ENCODE peak calls at places on chromosomes 4 and X, in eight cellular contexts. D, W, K, H, F, P, G and V are unnamed samples.

GRCh38 chr4:173195132-173195531 is 26.5 kb downstream of the GALNT7 start:
- DNase-seq in K (no peak), G (no peak), W (no peak), H (no peak), P (no peak), D (no peak), F (no peak), V (no peak)

GRCh38 chr4:154908168-154908567 is 127.1 kb downstream of the RBM46 start:
- DNase-seq in W (no peak), F (no peak), K (no peak), G (no peak), H (no peak), D (no peak), P (no peak), V (no peak)

GRCh38 chr4:6534618-6535328 is 40.2 kb upstream of the MAN2B2 start:
- DNase-seq in G (no peak), K (no peak), H (no peak), W (no peak), P (no peak), D (no peak), F (no peak), V (peak)

GRCh38 chr4:140019619-140020367 is 134.2 kb downstream of the MAML3 start:
- DNase-seq in D (no peak), K (no peak), W (no peak), P (no peak), F (no peak), G (no peak), H (no peak), V (no peak)

GRCh38 chr4:153401501-153401900 is 57.0 kb downstream of the MND1 start:
- DNase-seq in K (no peak), D (no peak), F (no peak), G (no peak), W (no peak), P (no peak), H (no peak), V (no peak)

GRCh38 chrX:136892412-136892811 is 11.9 kb upstream of the RBMX start:
- DNase-seq in F (no peak), G (no peak), H (no peak), D (no peak), P (no peak), W (no peak), K (no peak), V (no peak)

GRCh38 chr4:47510506-47511143 is 25.6 kb downstream of the ATP10D start:
- DNase-seq in D (no peak), F (no peak), G (no peak), W (no peak), P (no peak), H (no peak), K (peak), V (no peak)

GRCh38 chr4:13476915-13477314 is 7.2 kb downstream of the RAB28 start:
- DNase-seq in D (no peak), W (no peak), F (peak), P (no peak), G (no peak), K (peak), H (no peak), V (no peak)

GRCh38 chr4:162565730-162566129 is 401.9 kb upstream of the FSTL5 start:
- DNase-seq in D (no peak), H (no peak), P (no peak), F (no peak), W (no peak), G (no peak), K (no peak), V (no peak)

GRCh38 chr4:93897559-93897958 is 69.0 kb downstream of the ATOH1 start:
- DNase-seq in G (no peak), P (peak), H (no peak), K (no peak), W (no peak), D (no peak), F (no peak), V (no peak)

GRCh38 chrX:45788941-45789348 is 588.3 kb upstream of the DIPK2B start:
- DNase-seq in G (no peak), K (peak), D (no peak), F (no peak), H (peak), W (no peak), P (no peak), V (no peak)

GRCh38 chr4:158496030-158496741 is 25.5 kb upstream of the RXFP1 start:
- DNase-seq in W (peak), G (no peak), H (peak), P (peak), F (peak), D (no peak), K (no peak), V (peak)

GRCh38 chrX:94107981-94108380 is 434.0 kb downstream of the FAM133A start:
- DNase-seq in K (no peak), W (no peak), D (no peak), P (no peak), F (no peak), G (no peak), H (no peak), V (no peak)

GRCh38 chr4:9938933-9939332 is 82.4 kb downstream of the SLC2A9 start:
- DNase-seq in G (no peak), P (no peak), K (no peak), W (peak), F (no peak), H (no peak), D (no peak), V (peak)

GRCh38 chr4:15776871-15777648 is 1.1 kb upstream of the CD38 start:
- DNase-seq in D (no peak), P (no peak), F (no peak), W (no peak), H (no peak), G (no peak), K (no peak), V (no peak)

GRCh38 chrX:20382518-20383291 is 116.0 kb upstream of the RPS6KA3 start:
- DNase-seq in D (no peak), H (no peak), G (no peak), W (no peak), K (no peak), P (peak), F (peak), V (no peak)

GRCh38 chrX:34849371-34849770 is 93.2 kb upstream of the FAM47B start:
- DNase-seq in W (no peak), H (no peak), P (no peak), F (no peak), D (no peak), K (peak), G (no peak), V (no peak)

GRCh38 chrX:150731795-150732194 is 38.6 kb downstream of the MTMR1 start:
- DNase-seq in H (peak), F (no peak), D (no peak), P (no peak), K (peak), G (no peak), W (no peak), V (no peak)

GRCh38 chrX:74178536-74178935 is 125.4 kb upstream of the ZCCHC13 start:
- DNase-seq in P (peak), H (no peak), K (no peak), W (no peak), F (no peak), D (no peak), G (no peak), V (peak)

GRCh38 chr4:61442936-61443335 is 242.8 kb downstream of the ADGRL3 start:
- DNase-seq in D (no peak), G (no peak), K (no peak), F (no peak), W (no peak), P (no peak), H (no peak), V (no peak)

GRCh38 chr4:24032371-24032989 is 142.6 kb upstream of the PPARGC1A start:
- DNase-seq in H (no peak), D (no peak), F (peak), G (no peak), P (peak), W (no peak), K (peak), V (no peak)

GRCh38 chrX:151397741-151398070 is 700 bp downstream of the VMA21 start:
- DNase-seq in P (no peak), F (peak), D (no peak), W (no peak), G (no peak), K (no peak), H (no peak), V (peak)

GRCh38 chr4:76213415-76214268 is at the start of gene SCARB2:
- DNase-seq in K (peak), G (peak), D (peak), H (peak), F (peak), P (peak), W (peak), V (peak)

GRCh38 chr4:135824759-135825331 is 1623.3 kb upstream of the PABPC4L start:
- DNase-seq in P (no peak), K (no peak), G (no peak), D (no peak), F (no peak), H (no peak), W (no peak), V (no peak)

GRCh38 chrX:3219667-3220066 is 126.8 kb downstream of the MXRA5 start:
- DNase-seq in P (no peak), H (no peak), D (no peak), K (no peak), W (no peak), F (no peak), G (no peak), V (no peak)

GRCh38 chrX:3550160-3550765 is 163.2 kb downstream of the PRKX start:
- DNase-seq in G (no peak), F (no peak), P (no peak), D (no peak), H (no peak), W (no peak), K (no peak), V (no peak)

GRCh38 chrX:50996930-50997329 is 86.4 kb downstream of the BMP15 start:
- DNase-seq in P (no peak), G (no peak), D (no peak), K (no peak), F (no peak), H (no peak), W (peak), V (peak)

GRCh38 chrX:67555578-67556203 is 11.9 kb downstream of the AR start:
- DNase-seq in W (no peak), P (peak), H (peak), D (no peak), K (peak), F (peak), G (no peak), V (peak)

GRCh38 chr4:74202062-74202586 is 44.2 kb downstream of the MTHFD2L start:
- DNase-seq in W (no peak), P (no peak), F (no peak), K (peak), D (no peak), H (no peak), G (no peak), V (no peak)

GRCh38 chrX:109475174-109475891 is 6.6 kb downstream of the GUCY2F start:
- DNase-seq in P (peak), W (no peak), K (peak), D (no peak), F (peak), H (peak), G (no peak), V (peak)

GRCh38 chr4:158996669-158997074 is 106.2 kb upstream of the RAPGEF2 start:
- DNase-seq in K (peak), F (no peak), D (no peak), P (no peak), W (no peak), G (no peak), H (no peak), V (no peak)

GRCh38 chr4:159455675-159456235 is 352.9 kb downstream of the RAPGEF2 start:
- DNase-seq in G (no peak), W (peak), F (peak), P (peak), K (peak), H (no peak), D (no peak), V (peak)

GRCh38 chr4:184404047-184404446 is 70.3 kb downstream of the IRF2 start:
- DNase-seq in H (no peak), F (no peak), G (no peak), W (no peak), K (no peak), P (no peak), D (no peak), V (no peak)

GRCh38 chrX:56564921-56565861 is 1.8 kb downstream of the UBQLN2 start:
- DNase-seq in H (no peak), F (peak), W (no peak), D (no peak), P (peak), K (peak), G (no peak), V (peak)

GRCh38 chr4:80803337-80803736 is 227.2 kb upstream of the BMP3 start:
- DNase-seq in P (no peak), D (no peak), F (peak), H (no peak), K (no peak), G (no peak), W (no peak), V (no peak)

DNA sequence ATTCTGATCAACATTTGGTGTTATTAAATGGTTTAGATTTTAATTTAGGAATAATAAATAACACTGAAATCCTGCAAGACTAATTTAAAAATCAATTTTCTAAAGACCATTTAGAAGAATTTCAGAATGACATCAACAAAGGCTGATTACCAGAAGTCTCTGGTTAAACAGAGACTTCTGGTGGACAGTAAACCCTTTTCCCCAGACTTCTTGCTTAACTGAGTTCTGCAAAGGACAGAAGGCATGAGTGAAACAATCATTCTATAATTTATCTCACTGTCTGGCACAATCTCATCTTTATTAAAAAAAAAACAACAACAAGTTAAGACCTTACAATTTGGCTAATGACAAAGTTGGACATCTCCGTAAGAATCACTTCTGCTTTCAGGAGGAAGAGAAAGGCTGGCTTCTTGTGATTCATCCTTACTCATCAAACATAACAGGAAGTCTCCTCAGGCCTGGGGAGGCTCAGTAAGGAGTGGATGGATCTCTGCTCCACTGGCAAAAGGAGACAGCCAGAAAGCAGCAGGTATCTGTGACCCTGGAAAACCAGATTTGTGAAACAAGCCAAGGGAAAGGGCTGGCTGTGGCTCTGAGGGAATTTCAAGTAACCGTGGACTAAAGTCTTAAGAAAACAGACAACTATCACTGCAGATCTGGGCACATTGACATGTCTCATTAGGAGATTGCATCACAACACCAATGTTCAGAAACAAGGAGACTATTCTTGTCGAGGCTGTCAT is 908 bp upstream of the TLR6 start:
- DNase-seq in G (no peak), D (no peak), P (no peak), K (peak), F (peak), W (no peak), H (no peak), V (no peak)
- H3K4me3 ChIP-seq in G (no peak), D (no peak), P (no peak), K (peak), F (peak), W (no peak), H (no peak), V (no peak)

DNA sequence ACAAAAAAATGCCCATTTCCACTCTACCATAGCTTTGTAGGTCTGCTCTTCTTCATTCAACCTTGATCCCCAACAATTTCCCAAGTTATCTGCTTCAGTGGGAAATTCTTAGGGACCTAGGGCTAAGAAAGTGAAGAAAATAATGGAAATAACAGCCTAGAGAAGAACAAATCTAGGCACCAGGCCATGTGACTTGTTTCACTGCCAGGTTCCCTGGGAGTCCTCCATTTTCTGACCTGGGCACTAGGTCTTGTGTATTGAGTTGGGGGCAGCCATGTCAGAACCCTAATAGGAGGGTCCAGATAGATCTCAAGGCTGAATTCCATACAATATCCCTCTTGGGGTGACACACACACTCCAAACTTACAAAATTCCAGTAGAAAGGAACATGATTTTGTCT is 194.6 kb upstream of the STK26 start:
- DNase-seq in F (no peak), W (no peak), H (no peak), G (no peak), D (no peak), K (no peak), P (peak), V (no peak)
- H3K4me3 ChIP-seq in F (no peak), W (peak), H (no peak), G (no peak), D (no peak), K (no peak), P (peak), V (peak)

DNA sequence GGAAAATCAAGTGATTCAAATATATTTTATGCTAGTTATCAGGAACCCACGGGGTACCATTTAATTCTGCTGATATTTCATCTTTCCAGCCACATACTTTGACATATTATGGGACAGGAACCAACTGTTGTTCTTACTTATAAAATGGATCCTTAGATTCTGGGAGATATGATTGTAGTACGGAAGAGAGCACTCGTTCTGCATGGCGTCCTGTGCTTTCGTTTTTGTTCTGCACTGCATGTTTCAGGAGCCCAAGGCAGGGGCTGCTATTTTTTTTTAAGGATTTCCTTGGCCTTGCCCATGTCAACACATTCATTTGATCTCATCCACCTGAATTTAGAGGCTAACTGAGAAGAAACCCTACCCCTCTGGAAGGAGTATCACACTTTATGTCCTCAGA is 245.5 kb upstream of the TLL1 start:
- DNase-seq in K (no peak), G (no peak), P (no peak), H (no peak), D (no peak), F (no peak), W (no peak), V (no peak)
- H3K4me3 ChIP-seq in K (no peak), G (no peak), P (no peak), H (no peak), D (no peak), F (no peak), W (no peak), V (no peak)

GRCh38 chrX:52261463-52262194 is 76.9 kb downstream of the MAGED4 start:
- DNase-seq in K (peak), D (peak), P (peak), H (peak), W (peak), G (peak), F (peak), V (peak)
- H3K4me3 ChIP-seq in K (peak), D (peak), P (peak), H (peak), W (peak), G (peak), F (peak), V (peak)

DNA sequence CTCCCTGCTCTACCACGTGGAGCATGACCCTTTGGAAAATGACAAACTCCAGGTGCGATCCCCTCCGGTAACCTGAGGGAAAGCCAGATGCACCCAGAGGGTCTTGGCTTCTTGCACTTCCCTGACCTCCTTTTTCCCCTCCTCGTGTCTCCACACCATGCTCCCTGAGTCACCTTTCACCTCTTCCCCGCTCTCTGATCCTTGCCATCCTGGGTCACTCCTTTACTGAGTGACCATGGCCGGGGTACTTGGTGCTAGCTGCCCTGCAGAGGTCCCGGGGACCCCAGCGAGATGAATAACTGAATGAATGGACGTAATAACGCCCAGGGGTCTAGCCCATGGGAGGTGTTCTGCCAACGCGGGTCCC is 401 bp upstream of the ZFP92 start:
- DNase-seq in G (no peak), F (no peak), H (no peak), D (no peak), K (no peak), W (no peak), P (no peak), V (no peak)
- H3K4me3 ChIP-seq in G (peak), F (no peak), H (peak), D (no peak), K (no peak), W (no peak), P (no peak), V (peak)

DNA sequence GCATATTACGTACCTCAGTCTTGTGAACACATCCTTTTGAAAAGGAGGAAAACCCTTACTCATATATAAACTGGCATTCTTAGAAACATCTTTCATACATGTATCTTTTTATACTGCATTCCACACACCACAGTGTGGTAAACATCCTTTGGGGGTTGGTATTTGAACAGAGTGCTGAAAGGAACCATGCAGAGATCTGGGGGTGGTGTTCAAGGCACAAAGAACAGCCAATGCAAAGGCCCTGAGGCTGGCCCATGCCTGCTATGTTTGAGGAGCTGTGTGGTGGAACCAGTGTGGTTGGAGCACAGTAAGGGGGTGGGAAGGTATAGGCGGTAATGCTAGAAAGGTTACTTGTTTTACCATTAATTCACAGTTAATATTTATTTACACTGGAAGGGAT is 2.0 kb downstream of the ELK1 start:
- DNase-seq in D (no peak), F (peak), G (no peak), H (no peak), K (peak), W (no peak), P (no peak), V (no peak)
- H3K4me3 ChIP-seq in D (no peak), F (peak), G (no peak), H (no peak), K (no peak), W (no peak), P (no peak), V (no peak)